ENCODE peak calls at places on chromosomes 7 and 10, in four cellular contexts. One of them, this sample, is unnamed.

GRCh38 chr7:44097064-44097932 is 6.8 kb upstream of the AEBP1 start:
- DNase-seq in HS-27A: no peak
- DNase-seq in aorta: peak
- DNase-seq in AG20443: no peak
- DNase-seq in this sample: no peak

GRCh38 chr10:104255244-104255981 is 721 bp downstream of the GSTO1 start:
- DNase-seq in HS-27A: no peak
- DNase-seq in aorta: no peak
- DNase-seq in AG20443: peak
- DNase-seq in this sample: peak

GRCh38 chr7:138129551-138130165 is 53.4 kb downstream of the AKR1D1 start:
- DNase-seq in HS-27A: no peak
- DNase-seq in aorta: no peak
- DNase-seq in AG20443: no peak
- DNase-seq in this sample: no peak

GRCh38 chr10:12419279-12419847 is 70.0 kb downstream of the CAMK1D start:
- DNase-seq in HS-27A: peak
- DNase-seq in aorta: no peak
- DNase-seq in AG20443: peak
- DNase-seq in this sample: no peak

GRCh38 chr10:109996766-109997171 is 11.0 kb upstream of the ADD3 start:
- DNase-seq in HS-27A: no peak
- DNase-seq in aorta: no peak
- DNase-seq in AG20443: no peak
- DNase-seq in this sample: no peak

GRCh38 chr7:142319970-142320369 is 62.1 kb upstream of the PRSS58 start:
- DNase-seq in HS-27A: no peak
- DNase-seq in aorta: no peak
- DNase-seq in AG20443: peak
- DNase-seq in this sample: no peak

GRCh38 chr7:134996097-134996550 is 9.8 kb downstream of the AGBL3 start:
- DNase-seq in HS-27A: no peak
- DNase-seq in aorta: no peak
- DNase-seq in AG20443: no peak
- DNase-seq in this sample: no peak

GRCh38 chr10:44995914-44996633 is 4.6 kb upstream of the ZNF22 start:
- DNase-seq in HS-27A: no peak
- DNase-seq in aorta: no peak
- DNase-seq in AG20443: peak
- DNase-seq in this sample: no peak

GRCh38 chr10:14374745-14375445 is 44.2 kb upstream of the FRMD4A start:
- DNase-seq in HS-27A: no peak
- DNase-seq in aorta: no peak
- DNase-seq in AG20443: peak
- DNase-seq in this sample: no peak

GRCh38 chr7:26531926-26532325 is 240.3 kb downstream of the SNX10 start:
- DNase-seq in HS-27A: no peak
- DNase-seq in aorta: no peak
- DNase-seq in AG20443: no peak
- DNase-seq in this sample: peak

GRCh38 chr10:89684604-89685003 is 16.8 kb upstream of the KIF20B start:
- DNase-seq in HS-27A: no peak
- DNase-seq in aorta: no peak
- DNase-seq in AG20443: peak
- DNase-seq in this sample: no peak

GRCh38 chr10:118776960-118777359 is 22.2 kb upstream of the CACUL1 start:
- DNase-seq in HS-27A: no peak
- DNase-seq in aorta: no peak
- DNase-seq in AG20443: no peak
- DNase-seq in this sample: no peak